ENCODE peak calls at places on chromosomes 4 and X, in ten cellular contexts. M is OCI-LY7; Q is lower leg skin; S is non-pigmented ciliary epithelial cell; J is BJ; X is stimulated activated CD4-positive, alpha-beta T cell treated with anti-CD3 and anti-CD28 coated beads, Interleukin-4, amount 100 ng/mL, for 48 hours; I is activated T-cell treated with anti-CD3 and anti-CD28 coated beads, Interleukin-2, amount 50 U/mL, for 24 hours; V is NCI-H1417; R is T-helper 2 cell; C is neural crest cell. Y is an unnamed sample.

GRCh38 chr4:19304028-19304427 is 947.7 kb upstream of the SLIT2 start:
- DNase-seq in I (no peak), J (no peak), M (no peak), C (no peak), R (no peak), X (no peak), S (no peak), Q (no peak), V (no peak), Y (no peak)

GRCh38 chr4:11615601-11616000 is 186.9 kb upstream of the HS3ST1 start:
- DNase-seq in J (no peak), V (no peak), C (no peak), M (no peak), Q (no peak), I (no peak), R (no peak), X (no peak), S (no peak), Y (no peak)

GRCh38 chr4:21845663-21846062 is 102.9 kb downstream of the KCNIP4 start:
- DNase-seq in I (no peak), V (no peak), X (no peak), S (no peak), Q (no peak), M (no peak), R (no peak), J (no peak), C (no peak), Y (no peak)

GRCh38 chr4:23213198-23213597 is 520.5 kb downstream of the GBA3 start:
- DNase-seq in V (peak), Q (no peak), X (no peak), M (no peak), R (no peak), C (no peak), I (no peak), J (no peak), S (no peak), Y (no peak)

GRCh38 chr4:17310269-17310652 is 201.6 kb downstream of the QDPR start:
- DNase-seq in V (no peak), M (peak), J (no peak), R (no peak), I (no peak), S (peak), C (no peak), X (no peak), Q (no peak), Y (no peak)

GRCh38 chr4:89312066-89312465 is 4.5 kb upstream of the GPRIN3 start:
- DNase-seq in X (no peak), Q (no peak), C (no peak), I (no peak), M (no peak), J (no peak), V (no peak), S (no peak), R (no peak), Y (no peak)

GRCh38 chr4:87540176-87541058 is 11.2 kb upstream of the SPARCL1 start:
- DNase-seq in X (no peak), Q (no peak), S (no peak), M (no peak), R (no peak), V (no peak), J (no peak), I (no peak), C (no peak), Y (no peak)

GRCh38 chrX:154434394-154435168 is 2.4 kb upstream of the GDI1 start:
- DNase-seq in R (no peak), S (no peak), C (no peak), V (no peak), M (no peak), I (no peak), J (no peak), X (no peak), Q (no peak), Y (no peak)

GRCh38 chrX:48996969-48997368 is 5.1 kb downstream of the GRIPAP1 start:
- DNase-seq in S (no peak), V (no peak), R (no peak), Q (no peak), I (no peak), X (no peak), M (no peak), C (no peak), J (no peak), Y (no peak)

GRCh38 chrX:106302304-106302703 is 134.2 kb downstream of the PWWP3B start:
- DNase-seq in S (no peak), I (no peak), J (no peak), R (no peak), V (no peak), X (no peak), M (no peak), C (no peak), Q (no peak), Y (no peak)

GRCh38 chr4:55055529-55055928 is 69.9 kb downstream of the KDR start:
- DNase-seq in M (no peak), S (no peak), V (no peak), R (no peak), I (no peak), Q (no peak), C (no peak), J (no peak), X (no peak), Y (no peak)

GRCh38 chrX:77900688-77901087 is 1.4 kb downstream of the COX7B start:
- DNase-seq in R (no peak), V (no peak), I (no peak), M (no peak), C (no peak), X (no peak), J (no peak), Q (no peak), S (no peak), Y (no peak)

GRCh38 chrX:40479777-40480318 is 100.9 kb upstream of the ATP6AP2 start:
- DNase-seq in S (no peak), I (no peak), X (no peak), Q (no peak), V (no peak), M (no peak), C (no peak), R (no peak), J (no peak), Y (no peak)

GRCh38 chrX:118254611-118255010 is 91.3 kb upstream of the WDR44 start:
- DNase-seq in M (peak), C (peak), S (no peak), Q (no peak), V (peak), R (peak), X (peak), J (no peak), I (no peak), Y (no peak)